ENCODE peak calls at places on chromosomes 5 and 9, in seven cellular contexts. B is heart right ventricle; P is heart left ventricle; U is neuronal stem cell; V is cardiac muscle cell; W is CD8-positive, alpha-beta memory T cell; N is uterus. Q is an unnamed sample. For H3K9me3, the result is how much of the 10 kb centered on the place peaks cover.

GRCh38 chr9:100029246-100029645 is 69.6 kb downstream of the ERP44 start:
- DNase-seq in U (no peak), P (no peak), V (no peak), W (no peak), B (no peak), N (no peak), Q (no peak)

GRCh38 chr5:142871880-142872200 is 101.7 kb downstream of the ARHGAP26 start:
- DNase-seq in W (no peak), P (peak), V (peak), U (no peak), B (no peak), N (no peak), Q (no peak)

GRCh38 chr5:13956441-13956840 is 12.0 kb upstream of the DNAH5 start:
- DNase-seq in N (no peak), P (no peak), B (no peak), W (no peak), U (no peak), V (no peak), Q (no peak)

GRCh38 chr5:72246239-72246580 is 73.8 kb downstream of the MRPS27 start:
- DNase-seq in N (no peak), P (no peak), W (no peak), U (no peak), B (no peak), V (no peak), Q (peak)

GRCh38 chr5:52043543-52043942 is 660.3 kb downstream of the ISL1 start:
- DNase-seq in U (no peak), W (no peak), P (no peak), B (no peak), N (no peak), V (no peak), Q (no peak)

GRCh38 chr9:86308687-86309086 is 26.3 kb upstream of the ISCA1 start:
- DNase-seq in P (no peak), W (no peak), V (no peak), N (no peak), B (no peak), U (no peak), Q (no peak)

GRCh38 chr9:136694163-136694864 is 7.1 kb upstream of the AGPAT2 start:
- DNase-seq in P (no peak), V (peak), U (no peak), B (peak), N (no peak), W (no peak), Q (peak)

GRCh38 chr5:172697123-172698121 is 56.4 kb downstream of the NEURL1B start:
- DNase-seq in U (peak), B (peak), N (peak), P (peak), V (peak), W (peak), Q (peak)

GRCh38 chr5:132383984-132384383 is 14.5 kb downstream of the SLC22A5 start:
- DNase-seq in B (no peak), U (no peak), N (no peak), P (no peak), V (no peak), W (no peak), Q (peak)

GRCh38 chr5:54113060-54113459 is 197.3 kb downstream of the ARL15 start:
- DNase-seq in P (no peak), B (no peak), W (no peak), U (no peak), N (no peak), V (no peak), Q (no peak)

GRCh38 chr9:94639045-94639995 is at the start of gene FBP1:
- DNase-seq in N (no peak), V (peak), B (peak), P (peak), U (no peak), W (peak), Q (no peak)

GRCh38 chr5:96297867-96298266 is 135.2 kb downstream of the PCSK1 start:
- DNase-seq in V (peak), W (no peak), N (no peak), U (no peak), B (no peak), P (no peak), Q (peak)

GRCh38 chr9:13786131-13786530 is 506.6 kb upstream of the MPDZ start:
- DNase-seq in W (no peak), P (peak), V (peak), U (no peak), N (peak), B (peak), Q (peak)

GRCh38 chr5:125325488-125325887 is 579.0 kb upstream of the ZNF608 start:
- DNase-seq in V (no peak), B (no peak), P (no peak), N (no peak), U (no peak), W (no peak), Q (no peak)

GRCh38 chr5:132830436-132831094 is at the start of gene SHROOM1:
- DNase-seq in W (no peak), U (no peak), B (peak), N (peak), P (peak), V (peak), Q (peak)

GRCh38 chr5:100505984-100506670 is 29.0 kb upstream of the FAM174A start:
- DNase-seq in U (no peak), P (no peak), V (peak), W (no peak), N (no peak), B (no peak), Q (no peak)

DNA sequence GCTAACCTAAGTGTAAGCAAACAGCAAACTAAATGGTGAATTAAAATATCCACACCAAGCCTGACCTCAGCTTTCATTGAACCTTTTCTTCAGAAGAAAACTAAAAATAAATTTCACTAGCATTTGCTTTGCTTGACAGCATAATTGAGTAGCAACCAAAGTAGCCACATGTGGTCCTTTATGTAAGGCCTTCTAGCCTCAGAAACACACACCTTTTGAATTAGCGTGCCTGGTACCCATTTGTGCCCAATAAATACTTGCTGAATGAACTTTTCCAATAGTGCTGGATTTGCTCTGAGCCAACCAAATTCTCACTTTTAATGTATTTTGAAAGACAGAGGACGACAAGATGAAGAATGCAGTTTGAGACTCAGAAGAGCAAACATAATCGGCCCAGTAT is 2.1 kb upstream of the NIPBL start:
- DNase-seq in U (no peak), V (no peak), W (no peak), P (no peak), B (no peak), N (no peak), Q (no peak)
- H3K4me3 ChIP-seq in U (peak), V (peak), W (peak), P (no peak), B (peak), N (peak), Q (peak)

GRCh38 chr9:101409079-101409477 is 10.4 kb downstream of the ZNF189 start:
- DNase-seq in B (no peak), U (no peak), P (no peak), N (no peak), V (no peak), W (no peak), Q (no peak)
- H3K9me3 ChIP-seq in B (half or more), U (under half), P (half or more), N (under half), V (under half), W (half or more), Q (under half)

GRCh38 chr5:149411738-149412519 is 32.8 kb upstream of the IL17B start:
- DNase-seq in N (no peak), P (no peak), W (no peak), U (no peak), V (no peak), B (no peak), Q (no peak)
- H3K4me3 ChIP-seq in N (peak), P (peak), W (no peak), U (no peak), V (no peak), B (peak), Q (no peak)

GRCh38 chr9:24257726-24258125 is 288.0 kb downstream of the IZUMO3 start:
- DNase-seq in B (no peak), N (no peak), U (no peak), W (no peak), V (no peak), P (no peak), Q (no peak)

GRCh38 chr9:24258626-24259025 is 287.1 kb downstream of the IZUMO3 start:
- DNase-seq in U (no peak), V (no peak), W (no peak), N (no peak), B (no peak), P (no peak), Q (no peak)
- H3K9me3 ChIP-seq in U (under half), V (under half), W (under half), N (under half), B (under half), P (under half), Q (under half)

GRCh38 chr9:97694768-97695167 is 2.4 kb downstream of the XPA start:
- DNase-seq in N (no peak), P (no peak), B (no peak), V (no peak), W (no peak), U (no peak), Q (no peak)
- H3K4me3 ChIP-seq in N (no peak), P (no peak), B (no peak), V (no peak), W (no peak), U (no peak), Q (no peak)